ENCODE peak calls at places on chromosomes 13 and 19, in ten cellular contexts. Q is NCI-H774, X is T-cell, V is tibial artery, S is HuH-7.5, R is brain pericyte, T is cardiac septum, B is NCI-H2227 treated with DMSO at 0.1 percent for 48 hours, Y is RKO, Z is hypothalamus. E is an unnamed sample.

GRCh38 chr13:108828053-108828806 is 198.8 kb downstream of the MYO16 start:
- DNase-seq in Q (no peak), X (no peak), V (no peak), S (no peak), R (no peak), T (no peak), B (no peak), Y (no peak), Z (no peak), E (no peak)

GRCh38 chr19:34181111-34181864 is 9.0 kb downstream of the LSM14A start:
- DNase-seq in Q (no peak), X (no peak), V (no peak), S (no peak), R (no peak), T (no peak), B (no peak), Y (no peak), Z (no peak), E (no peak)

GRCh38 chr19:9729162-9729561 is 39.4 kb downstream of the ZNF846 start:
- DNase-seq in Q (no peak), X (no peak), V (no peak), S (no peak), R (no peak), T (no peak), B (no peak), Y (no peak), Z (no peak), E (no peak)

GRCh38 chr19:34120846-34121639 is 51.3 kb upstream of the LSM14A start:
- DNase-seq in Q (no peak), X (no peak), V (no peak), S (peak; percentile 37), R (no peak), T (no peak), B (peak; percentile 47), Y (peak; percentile 47), Z (no peak), E (no peak)

GRCh38 chr19:35557539-35558399 is 5.7 kb downstream of the ATP4A start:
- DNase-seq in Q (peak; percentile 58), X (no peak), V (no peak), S (peak; percentile 47), R (no peak), T (no peak), B (peak; percentile 100), Y (no peak), Z (no peak), E (peak; percentile 45)

GRCh38 chr13:74868044-74868443 is 613.9 kb downstream of the TBC1D4 start:
- DNase-seq in Q (no peak), X (no peak), V (no peak), S (no peak), R (no peak), T (no peak), B (no peak), Y (no peak), Z (no peak), E (no peak)

GRCh38 chr19:54955356-54955755 is 8.0 kb upstream of the NLRP7 start:
- DNase-seq in Q (no peak), X (no peak), V (no peak), S (no peak), R (no peak), T (no peak), B (no peak), Y (no peak), Z (no peak), E (no peak)

GRCh38 chr13:43058318-43058674 is 34.9 kb downstream of the DNAJC15 start:
- DNase-seq in Q (no peak), X (no peak), V (no peak), S (no peak), R (peak; percentile 32), T (no peak), B (no peak), Y (no peak), Z (no peak), E (no peak)

GRCh38 chr19:29751932-29752331 is 36.9 kb upstream of the C19orf12 start:
- DNase-seq in Q (no peak), X (no peak), V (no peak), S (no peak), R (no peak), T (no peak), B (no peak), Y (no peak), Z (no peak), E (no peak)

GRCh38 chr19:51301266-51301665 is 10.2 kb upstream of the IGLON5 start:
- DNase-seq in Q (no peak), X (no peak), V (no peak), S (no peak), R (no peak), T (no peak), B (no peak), Y (no peak), Z (no peak), E (no peak)

GRCh38 chr13:113936166-113936565 is 37.7 kb downstream of the C13orf46 start:
- DNase-seq in Q (no peak), X (no peak), V (peak; percentile 63), S (no peak), R (no peak), T (peak; percentile 71), B (no peak), Y (no peak), Z (no peak), E (no peak)

GRCh38 chr19:10036601-10037071 is 23.4 kb downstream of the RDH8 start:
- DNase-seq in Q (no peak), X (no peak), V (no peak), S (no peak), R (no peak), T (no peak), B (no peak), Y (no peak), Z (no peak), E (no peak)

GRCh38 chr19:19238126-19238894 is 26.6 kb downstream of the NCAN start:
- DNase-seq in Q (no peak), X (no peak), V (no peak), S (no peak), R (no peak), T (no peak), B (no peak), Y (no peak), Z (no peak), E (no peak)